ENCODE peak calls at places on chromosomes 1 and 21, in four cellular contexts. E is neural crest cell, B is GM12864, D is germinal center. S is an unnamed sample.

GRCh38 chr1:16139473-16139962 is 16.4 kb downstream of the EPHA2 start:
- DNase-seq in B (no peak), D (no peak), E (no peak), S (no peak)

GRCh38 chr1:158984386-158984785 is 25.3 kb upstream of the IFI16 start:
- DNase-seq in D (no peak), E (no peak), B (no peak), S (no peak)

GRCh38 chr1:236615399-236616148 is 11.3 kb upstream of the HEATR1 start:
- DNase-seq in B (no peak), E (no peak), D (no peak), S (no peak)

GRCh38 chr1:203581841-203582240 is 44.8 kb upstream of the ATP2B4 start:
- DNase-seq in D (no peak), E (no peak), B (no peak), S (no peak)

GRCh38 chr1:93155335-93155734 is 24.9 kb downstream of the TMED5 start:
- DNase-seq in E (no peak), B (no peak), D (no peak), S (no peak)

GRCh38 chr1:117780981-117781475 is 148.4 kb downstream of the GDAP2 start:
- DNase-seq in D (no peak), E (no peak), B (no peak), S (peak)

GRCh38 chr21:41926068-41926806 is 27.6 kb downstream of the C2CD2 start:
- DNase-seq in D (peak), B (peak), E (no peak), S (no peak)

GRCh38 chr1:174974711-174975111 is 25.0 kb upstream of the CACYBP start:
- DNase-seq in D (no peak), B (no peak), E (no peak), S (peak)

GRCh38 chr1:101311146-101311892 is 74.5 kb downstream of the S1PR1 start:
- DNase-seq in E (no peak), D (no peak), B (no peak), S (no peak)

GRCh38 chr1:185938396-185938795 is 204.2 kb downstream of the HMCN1 start:
- DNase-seq in E (no peak), B (no peak), D (no peak), S (no peak)

GRCh38 chr1:237004116-237004515 is at the start of gene MT1HL1:
- DNase-seq in E (no peak), D (no peak), B (no peak), S (no peak)

GRCh38 chr1:77888071-77888428 is 374 bp upstream of the NEXN start:
- DNase-seq in E (no peak), B (no peak), D (peak), S (no peak)

GRCh38 chr1:179164494-179164893 is 65.0 kb downstream of the ABL2 start:
- DNase-seq in B (no peak), D (no peak), E (no peak), S (no peak)

GRCh38 chr1:157993179-157994080 is at the start of gene KIRREL1:
- DNase-seq in D (peak), B (no peak), E (peak), S (no peak)

GRCh38 chr1:19139711-19140110 is 70.4 kb downstream of the UBR4 start:
- DNase-seq in B (no peak), E (no peak), D (no peak), S (no peak)

GRCh38 chr1:110674337-110675059 is at the start of gene KCNA3:
- DNase-seq in B (no peak), D (peak), E (peak), S (peak)

GRCh38 chr1:112770724-112771123 is 55.6 kb upstream of the PPM1J start:
- DNase-seq in E (no peak), D (no peak), B (no peak), S (no peak)

GRCh38 chr1:226125831-226126230 is 60.7 kb downstream of the ACBD3 start:
- DNase-seq in D (no peak), E (no peak), B (no peak), S (no peak)

GRCh38 chr1:1144122-1144842 is 28.4 kb upstream of the C1orf159 start:
- DNase-seq in B (no peak), E (no peak), D (peak), S (no peak)

GRCh38 chr1:170864238-170864637 is 71.1 kb upstream of the MROH9 start:
- DNase-seq in D (no peak), E (no peak), B (no peak), S (no peak)

GRCh38 chr1:89044970-89045695 is 19.9 kb downstream of the GBP1 start:
- DNase-seq in B (no peak), E (no peak), D (no peak), S (no peak)

GRCh38 chr21:25385912-25386474 is 221.3 kb downstream of the MRPL39 start:
- DNase-seq in B (peak), E (no peak), D (peak), S (peak)

GRCh38 chr1:69737527-69738176 is 169.9 kb downstream of the LRRC7 start:
- DNase-seq in B (peak), E (peak), D (no peak), S (peak)

GRCh38 chr1:12549106-12549459 is 68.9 kb downstream of the DHRS3 start:
- DNase-seq in E (no peak), B (no peak), D (no peak), S (no peak)

S was measured in SK-N-DZ.